ENCODE peak calls at places on chromosome 2, in ten cellular contexts. Z is OCI-LY7, X is RWPE1, F is pancreas, E is GM23338, W is ovary, O is HL-60, U is AG10803, B is astrocyte, G is kidney. R is an unnamed sample.

GRCh38 chr2:21422724-21423522 is 299.2 kb downstream of the TDRD15 start:
- DNase-seq in X (no peak), Z (no peak), O (no peak), G (no peak), U (no peak), B (no peak), W (no peak), F (no peak), E (no peak), R (no peak)

GRCh38 chr2:45871025-45871424 is 219.6 kb downstream of the PRKCE start:
- DNase-seq in F (no peak), G (no peak), Z (no peak), U (no peak), O (no peak), B (no peak), X (no peak), E (no peak), W (no peak), R (no peak)

GRCh38 chr2:128516938-128517337 is 198.3 kb upstream of the HS6ST1 start:
- DNase-seq in F (no peak), X (no peak), E (no peak), G (no peak), W (no peak), U (no peak), B (no peak), Z (no peak), O (no peak), R (no peak)

GRCh38 chr2:43184339-43184895 is 42.0 kb downstream of the ZFP36L2 start:
- DNase-seq in O (no peak), B (peak), G (no peak), E (no peak), X (peak), U (peak), W (no peak), F (no peak), Z (no peak), R (peak)

GRCh38 chr2:37471994-37472393 is 127.6 kb downstream of the QPCT start:
- DNase-seq in U (peak), X (no peak), E (no peak), F (no peak), W (no peak), Z (no peak), B (peak), O (no peak), G (no peak), R (peak)

GRCh38 chr2:207143474-207144190 is 22.1 kb downstream of the KLF7 start:
- DNase-seq in O (peak), Z (no peak), F (no peak), U (peak), X (no peak), E (peak), W (peak), G (peak), B (peak), R (no peak)

GRCh38 chr2:590214-591175 is 86.7 kb downstream of the TMEM18 start:
- DNase-seq in B (no peak), W (no peak), E (no peak), U (no peak), X (no peak), G (peak), Z (no peak), F (no peak), O (no peak), R (no peak)

GRCh38 chr2:202034249-202035088 is 814 bp downstream of the FZD7 start:
- DNase-seq in W (peak), B (peak), G (peak), U (no peak), F (peak), E (no peak), X (peak), O (no peak), Z (no peak), R (peak)

GRCh38 chr2:226352941-226353558 is 446.6 kb downstream of the IRS1 start:
- DNase-seq in G (no peak), W (no peak), O (no peak), U (no peak), X (no peak), E (no peak), B (no peak), F (no peak), Z (no peak), R (no peak)

GRCh38 chr2:215332876-215333600 is 21.2 kb downstream of the ATIC start:
- DNase-seq in E (no peak), O (no peak), X (no peak), U (no peak), W (no peak), Z (no peak), G (no peak), B (no peak), F (no peak), R (no peak)

GRCh38 chr2:132620115-132620514 is 49.9 kb downstream of the LYPD1 start:
- DNase-seq in U (peak), E (no peak), Z (no peak), X (no peak), G (no peak), O (no peak), B (peak), W (no peak), F (no peak), R (peak)

GRCh38 chr2:28366496-28367282 is 26.0 kb upstream of the FOSL2 start:
- DNase-seq in F (no peak), E (no peak), U (no peak), X (no peak), O (peak), Z (no peak), G (no peak), B (peak), W (no peak), R (no peak)

GRCh38 chr2:224072541-224073188 is 33.6 kb upstream of the SERPINE2 start:
- DNase-seq in G (peak), E (no peak), W (peak), Z (no peak), X (no peak), F (no peak), B (peak), U (peak), O (no peak), R (no peak)

GRCh38 chr2:101518470-101519172 is 43.7 kb upstream of the RFX8 start:
- DNase-seq in G (peak), X (peak), U (peak), W (peak), B (peak), F (peak), Z (peak), O (no peak), E (peak), R (peak)

GRCh38 chr2:61970807-61971556 is 65.5 kb downstream of the COMMD1 start:
- DNase-seq in G (no peak), W (no peak), Z (no peak), O (no peak), X (no peak), B (no peak), E (peak), F (no peak), U (no peak), R (peak)

GRCh38 chr2:102141915-102142828 is at the start of gene IL1R1:
- DNase-seq in E (peak), U (peak), X (peak), O (peak), F (peak), W (peak), B (peak), Z (no peak), G (peak), R (peak)

GRCh38 chr2:187442378-187442777 is 5.7 kb downstream of the CALCRL start:
- DNase-seq in W (no peak), G (no peak), X (no peak), B (no peak), O (no peak), E (no peak), U (no peak), Z (no peak), F (no peak), R (peak)

GRCh38 chr2:142980246-142981068 is 103.0 kb downstream of the KYNU start:
- DNase-seq in X (no peak), E (peak), F (no peak), O (no peak), W (no peak), Z (peak), B (peak), U (peak), G (no peak), R (peak)

GRCh38 chr2:101038455-101039255 is 36.6 kb downstream of the RPL31 start:
- DNase-seq in X (peak), W (no peak), F (no peak), Z (peak), E (peak), U (peak), O (peak), G (no peak), B (no peak), R (peak)

GRCh38 chr2:95039978-95040377 is 14.5 kb downstream of the MAL start:
- DNase-seq in E (no peak), G (no peak), F (no peak), W (no peak), X (no peak), Z (no peak), B (no peak), U (no peak), O (no peak), R (no peak)

GRCh38 chr2:126858013-126858412 is 40.7 kb upstream of the TEX51 start:
- DNase-seq in X (no peak), U (peak), F (no peak), W (no peak), G (no peak), E (no peak), B (no peak), Z (no peak), O (no peak), R (no peak)

GRCh38 chr2:42167458-42167857 is 1.7 kb upstream of the EML4 start:
- DNase-seq in U (peak), W (no peak), E (no peak), B (peak), F (no peak), G (no peak), X (no peak), O (no peak), Z (no peak), R (no peak)

GRCh38 chr2:62042944-62043343 is 137.5 kb downstream of the COMMD1 start:
- DNase-seq in F (no peak), B (peak), E (no peak), W (no peak), Z (no peak), U (peak), X (peak), O (no peak), G (no peak), R (peak)

GRCh38 chr2:120940726-120941256 is 205.1 kb downstream of the GLI2 start:
- DNase-seq in E (no peak), X (no peak), F (no peak), U (no peak), Z (no peak), W (no peak), B (no peak), O (no peak), G (no peak), R (no peak)

GRCh38 chr2:200765139-200765951 is 46.4 kb upstream of the BZW1 start:
- DNase-seq in F (no peak), G (no peak), U (peak), B (peak), Z (no peak), O (no peak), X (peak), W (no peak), E (no peak), R (peak)

GRCh38 chr2:45068643-45069140 is 59.4 kb upstream of the SIX2 start:
- DNase-seq in F (no peak), W (no peak), U (no peak), O (no peak), Z (no peak), E (no peak), G (no peak), B (no peak), X (peak), R (peak)

GRCh38 chr2:238425979-238426567 is 654 bp upstream of the ASB1 start:
- DNase-seq in U (peak), Z (peak), X (no peak), B (peak), E (peak), W (no peak), F (no peak), G (peak), O (no peak), R (peak)

GRCh38 chr2:30363406-30363805 is 83.6 kb upstream of the LCLAT1 start:
- DNase-seq in E (no peak), X (no peak), O (no peak), Z (no peak), G (no peak), F (no peak), U (no peak), W (no peak), B (no peak), R (no peak)

GRCh38 chr2:8857709-8858108 is 20.3 kb upstream of the KIDINS220 start:
- DNase-seq in Z (no peak), U (no peak), O (no peak), W (no peak), F (no peak), X (no peak), G (no peak), B (no peak), E (peak), R (peak)

GRCh38 chr2:144678741-144679140 is 158.8 kb upstream of the ZEB2 start:
- DNase-seq in E (no peak), B (no peak), G (no peak), O (no peak), F (no peak), W (no peak), X (no peak), Z (peak), U (no peak), R (peak)

GRCh38 chr2:88074854-88075292 is 7.2 kb downstream of the SMYD1 start:
- DNase-seq in O (peak), Z (no peak), E (no peak), F (no peak), G (no peak), U (peak), X (peak), B (peak), W (no peak), R (peak)

GRCh38 chr2:18428516-18428915 is 131.9 kb downstream of the RDH14 start:
- DNase-seq in W (no peak), E (no peak), X (no peak), F (no peak), G (no peak), B (no peak), O (no peak), Z (no peak), U (no peak), R (peak)

GRCh38 chr2:113025751-113026150 is 20.5 kb downstream of the IL36A start:
- DNase-seq in X (no peak), E (no peak), O (peak), W (no peak), Z (no peak), F (no peak), B (no peak), U (no peak), G (no peak), R (no peak)

GRCh38 chr2:6452702-6453481 is 412.8 kb downstream of the CMPK2 start:
- DNase-seq in G (no peak), X (no peak), W (no peak), U (no peak), Z (peak), F (no peak), E (peak), B (no peak), O (no peak), R (no peak)

GRCh38 chr2:169046440-169047151 is 15.5 kb upstream of the ABCB11 start:
- DNase-seq in O (no peak), E (no peak), W (no peak), G (no peak), F (no peak), U (no peak), Z (no peak), X (peak), B (no peak), R (peak)

GRCh38 chr2:7649461-7650228 is 732.4 kb downstream of the RNF144A start:
- DNase-seq in E (no peak), Z (no peak), U (no peak), F (no peak), O (no peak), X (no peak), B (no peak), W (no peak), G (no peak), R (no peak)

GRCh38 chr2:120722603-120723421 is 12.9 kb upstream of the GLI2 start:
- DNase-seq in U (peak), B (peak), F (no peak), E (no peak), G (no peak), O (no peak), W (peak), X (no peak), Z (no peak), R (peak)

DNA sequence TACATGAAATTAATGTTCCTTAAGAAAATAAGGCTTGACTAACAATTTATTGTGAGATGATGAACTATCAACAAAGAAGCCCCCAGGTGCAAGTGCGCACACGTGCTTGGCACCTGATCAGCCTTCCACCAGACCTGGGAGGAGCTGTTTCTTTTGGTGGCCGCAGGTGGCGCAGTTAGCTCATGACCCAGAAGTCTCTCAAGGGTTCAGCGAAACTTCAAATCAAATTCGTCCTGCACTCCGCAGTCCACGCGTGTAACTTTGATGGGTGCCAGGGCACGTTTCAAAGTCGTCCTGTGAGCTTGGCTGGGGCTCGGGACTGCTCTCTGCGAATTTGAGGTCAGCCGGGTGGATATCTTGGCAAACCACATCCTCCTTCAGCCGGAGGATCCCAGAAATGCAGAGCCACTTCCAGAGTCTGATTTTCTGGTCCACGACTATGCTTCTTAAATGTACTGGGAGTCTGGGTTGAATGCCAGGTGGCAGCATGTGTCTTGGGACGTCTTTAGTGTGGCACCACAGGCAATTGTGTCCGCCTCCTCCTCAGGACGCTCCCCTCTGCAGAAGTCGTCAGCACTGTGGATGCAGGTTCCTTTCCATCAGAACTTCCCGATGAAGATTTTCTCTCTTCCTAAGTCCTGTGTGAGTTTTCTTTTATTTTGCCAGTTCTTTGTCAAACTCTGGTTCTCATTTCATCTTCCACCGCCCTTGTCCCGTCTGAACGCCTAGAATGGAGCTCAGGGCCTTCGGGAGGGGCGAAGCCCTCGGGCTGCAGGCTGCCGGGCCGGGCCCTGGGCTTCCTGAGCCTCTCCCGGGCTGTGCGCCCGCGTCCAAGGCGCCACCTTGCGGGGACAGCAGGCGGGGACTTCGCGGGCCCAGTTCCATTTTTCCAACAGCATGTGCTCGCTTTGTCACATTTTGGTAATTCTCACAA is 61.3 kb upstream of the RAPGEF4 start:
- DNase-seq in U (peak), G (peak), X (no peak), Z (no peak), F (peak), O (no peak), B (no peak), W (no peak), E (peak), R (no peak)
- TF ChIP-seq CTCF in U (peak), G (peak), X (no peak), Z (peak), F (peak), O (no peak), B (peak), W (no peak), E (peak), R (peak)

DNA sequence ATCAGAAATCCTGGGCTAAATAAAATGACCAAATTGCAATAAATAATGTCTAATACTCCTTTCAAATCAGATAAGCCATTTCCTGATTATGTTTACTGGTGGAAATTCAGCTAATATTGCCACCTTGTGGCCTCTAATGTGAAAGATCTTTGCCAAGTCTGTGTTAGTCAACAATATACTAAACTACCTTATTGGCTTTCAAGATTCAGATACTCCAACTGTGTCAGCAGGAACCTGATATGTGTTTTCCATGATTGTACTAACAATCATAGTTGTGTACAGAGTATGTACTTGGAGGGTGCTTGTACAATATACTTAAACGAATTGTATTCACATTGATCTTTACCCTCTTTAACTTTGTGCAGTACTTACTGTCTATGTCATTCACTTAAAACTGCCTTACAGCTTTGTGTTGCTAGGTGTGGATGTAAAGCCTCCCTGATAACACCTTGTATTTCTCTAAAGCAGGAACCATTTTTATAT is 75.4 kb upstream of the C2orf15 start:
- DNase-seq in B (peak), G (no peak), W (no peak), O (no peak), Z (peak), E (peak), X (peak), U (peak), F (no peak), R (peak)
- TF ChIP-seq CTCF in B (peak), G (peak), W (no peak), O (peak), Z (peak), E (peak), X (peak), U (peak), F (no peak), R (peak)

GRCh38 chr2:60302377-60303126 is 250.9 kb downstream of the BCL11A start:
- DNase-seq in U (no peak), B (no peak), Z (peak), E (peak), X (no peak), O (no peak), W (no peak), G (no peak), F (no peak), R (no peak)
- TF ChIP-seq CTCF in U (no peak), B (no peak), Z (peak), E (peak), X (no peak), O (no peak), W (no peak), G (no peak), F (no peak), R (no peak)

GRCh38 chr2:10036095-10036879 is 7.1 kb upstream of the KLF11 start:
- DNase-seq in U (peak), E (peak), G (peak), W (peak), F (peak), O (no peak), B (peak), Z (peak), X (no peak), R (peak)
- TF ChIP-seq CTCF in U (peak), E (peak), G (peak), W (no peak), F (peak), O (no peak), B (peak), Z (peak), X (no peak), R (peak)

DNA sequence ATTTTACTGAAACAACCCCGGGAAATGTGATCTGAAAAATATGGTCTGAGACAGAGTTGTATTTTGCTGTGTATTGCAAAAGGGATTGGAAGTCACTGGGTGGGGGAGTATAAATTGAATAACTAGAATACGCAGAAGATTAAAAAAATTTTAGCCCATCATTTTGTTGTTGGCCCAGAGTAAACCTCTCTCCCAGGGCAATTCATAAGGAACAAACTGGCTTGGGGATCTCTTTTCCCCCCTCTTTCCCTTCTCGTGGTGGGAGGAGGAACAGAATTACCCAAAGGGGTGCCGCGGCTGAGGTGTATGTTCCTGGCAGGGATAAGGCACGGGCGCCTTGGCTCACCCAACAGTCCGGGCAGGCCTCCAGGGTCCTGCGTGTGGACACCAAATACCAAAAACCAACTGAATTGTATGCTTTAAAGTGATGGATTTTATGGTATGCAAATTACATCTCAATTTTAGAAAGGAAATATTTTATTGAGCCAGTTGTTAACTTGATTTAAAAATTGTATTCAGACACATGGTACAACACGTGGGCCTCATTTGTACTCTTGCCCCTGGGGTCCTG is 121.2 kb upstream of the SPRED2 start:
- DNase-seq in G (no peak), W (no peak), E (no peak), B (no peak), O (no peak), F (no peak), Z (no peak), U (no peak), X (no peak), R (no peak)
- TF ChIP-seq CTCF in G (no peak), W (no peak), E (no peak), B (no peak), O (no peak), F (no peak), Z (no peak), U (no peak), X (peak), R (no peak)

R was measured in bronchial epithelial cell.